ENCODE peak calls at places on chromosomes 6 and 20, in four cellular contexts. B is fibroblast of lung, L is adrenal gland, W is SK-N-SH. Y is an unnamed sample.

GRCh38 chr6:103687430-103687829 is 1172.3 kb downstream of the HACE1 start:
- DNase-seq in B (no peak), L (no peak), W (no peak), Y (no peak)

GRCh38 chr6:84422380-84422968 is 195.0 kb upstream of the CEP162 start:
- DNase-seq in B (peak; percentile 30), L (peak; percentile 24), W (peak; percentile 12), Y (peak; percentile 71)

GRCh38 chr6:50030350-50030749 is 8.6 kb upstream of the DEFB110 start:
- DNase-seq in B (no peak), L (no peak), W (no peak), Y (no peak)

GRCh38 chr6:143234686-143235085 is 174.0 kb downstream of the AIG1 start:
- DNase-seq in B (no peak), L (no peak), W (no peak), Y (no peak)

GRCh38 chr6:75481394-75481793 is 12.2 kb downstream of the FILIP1 start:
- DNase-seq in B (peak; percentile 32), L (no peak), W (no peak), Y (no peak)

GRCh38 chr6:100538086-100538485 is 73.4 kb upstream of the SIM1 start:
- DNase-seq in B (peak; percentile 23), L (no peak), W (no peak), Y (no peak)

GRCh38 chr6:70241991-70242420 is 60.9 kb downstream of the COL9A1 start:
- DNase-seq in B (no peak), L (no peak), W (no peak), Y (no peak)

GRCh38 chr6:129903082-129903481 is 42.0 kb upstream of the TMEM244 start:
- DNase-seq in B (peak; percentile 2), L (no peak), W (no peak), Y (no peak)

GRCh38 chr20:45782890-45783289 is 8.8 kb downstream of the WFDC3 start:
- DNase-seq in B (no peak), L (no peak), W (no peak), Y (no peak)
- H3K4me1 ChIP-seq in B (peaks cover 36% of the 10 kb centered on the region), L (peaks cover 7% of the 10 kb centered on the region), W (no peaks in the 10 kb centered on the region), Y (no peaks in the 10 kb centered on the region)

GRCh38 chr20:33841439-33841799 is 30.3 kb downstream of the CHMP4B start:
- DNase-seq in B (no peak), L (no peak), W (no peak), Y (no peak)

GRCh38 chr20:33840759-33841438 is 29.8 kb downstream of the CHMP4B start:
- DNase-seq in B (no peak), L (no peak), W (peak; percentile 61), Y (no peak)

GRCh38 chr20:33837096-33837830 is 26.1 kb downstream of the CHMP4B start:
- DNase-seq in B (no peak), L (no peak), W (no peak), Y (no peak)

GRCh38 chr20:33838035-33838864 is 27.1 kb downstream of the CHMP4B start:
- DNase-seq in B (no peak), L (peak; percentile 32), W (no peak), Y (no peak)

DNA sequence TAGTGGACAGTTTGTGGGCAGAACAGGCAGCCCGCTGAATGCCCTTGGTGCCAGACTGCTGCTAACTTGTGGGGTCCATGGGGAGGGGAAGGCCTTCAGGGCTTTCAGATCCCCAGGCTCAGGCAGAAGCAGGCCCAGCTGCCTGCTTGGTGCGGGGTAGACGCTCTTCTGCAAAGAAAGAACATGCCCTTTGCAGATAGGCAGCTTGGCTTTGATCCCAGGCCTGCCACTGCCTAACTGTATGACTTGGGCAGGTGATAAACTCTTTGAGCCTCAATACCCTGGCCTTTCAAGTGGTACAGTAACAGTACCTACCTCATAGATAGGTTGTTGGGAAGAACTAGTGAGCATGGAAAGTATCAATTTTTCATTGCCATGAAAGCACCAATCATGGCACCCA is 28.4 kb downstream of the CHMP4B start:
- DNase-seq in B (no peak), L (peak; percentile 60), W (peak; percentile 46), Y (peak; percentile 71)
- H3K4me1 ChIP-seq in B (no peaks in the 10 kb centered on the region), L (peaks cover 44% of the 10 kb centered on the region), W (peaks cover 68% of the 10 kb centered on the region), Y (peaks cover 56% of the 10 kb centered on the region)

GRCh38 chr20:31707994-31708744 is 14.5 kb downstream of the BCL2L1 start:
- DNase-seq in B (no peak), L (peak; percentile 62), W (no peak), Y (no peak)
- H3K4me1 ChIP-seq in B (peaks cover 23% of the 10 kb centered on the region), L (peaks cover 56% of the 10 kb centered on the region), W (peaks cover 21% of the 10 kb centered on the region), Y (no peaks in the 10 kb centered on the region)

DNA sequence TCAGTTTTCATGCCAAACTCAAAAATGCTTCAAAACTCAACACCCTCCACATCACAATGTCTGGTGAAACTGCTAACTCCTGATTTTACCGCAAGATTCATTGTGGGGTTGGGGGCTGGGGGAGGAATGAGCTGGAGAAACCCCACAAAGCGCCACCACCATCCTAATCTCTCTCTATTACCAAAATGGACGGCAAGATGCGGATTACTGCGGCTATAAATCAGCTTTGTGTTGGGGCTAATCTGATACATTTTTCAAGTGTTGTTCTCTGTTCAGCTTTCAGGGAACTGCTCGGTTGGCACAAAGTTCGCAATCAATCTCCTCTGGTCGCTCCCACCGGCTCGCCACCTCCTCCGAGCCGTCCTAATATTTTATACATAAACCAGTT is 83.7 kb downstream of the TMEM242 start:
- DNase-seq in B (no peak), L (no peak), W (no peak), Y (no peak)
- H3K4me1 ChIP-seq in B (peaks cover 3% of the 10 kb centered on the region), L (peaks cover 6% of the 10 kb centered on the region), W (no peaks in the 10 kb centered on the region), Y (no peaks in the 10 kb centered on the region)

DNA sequence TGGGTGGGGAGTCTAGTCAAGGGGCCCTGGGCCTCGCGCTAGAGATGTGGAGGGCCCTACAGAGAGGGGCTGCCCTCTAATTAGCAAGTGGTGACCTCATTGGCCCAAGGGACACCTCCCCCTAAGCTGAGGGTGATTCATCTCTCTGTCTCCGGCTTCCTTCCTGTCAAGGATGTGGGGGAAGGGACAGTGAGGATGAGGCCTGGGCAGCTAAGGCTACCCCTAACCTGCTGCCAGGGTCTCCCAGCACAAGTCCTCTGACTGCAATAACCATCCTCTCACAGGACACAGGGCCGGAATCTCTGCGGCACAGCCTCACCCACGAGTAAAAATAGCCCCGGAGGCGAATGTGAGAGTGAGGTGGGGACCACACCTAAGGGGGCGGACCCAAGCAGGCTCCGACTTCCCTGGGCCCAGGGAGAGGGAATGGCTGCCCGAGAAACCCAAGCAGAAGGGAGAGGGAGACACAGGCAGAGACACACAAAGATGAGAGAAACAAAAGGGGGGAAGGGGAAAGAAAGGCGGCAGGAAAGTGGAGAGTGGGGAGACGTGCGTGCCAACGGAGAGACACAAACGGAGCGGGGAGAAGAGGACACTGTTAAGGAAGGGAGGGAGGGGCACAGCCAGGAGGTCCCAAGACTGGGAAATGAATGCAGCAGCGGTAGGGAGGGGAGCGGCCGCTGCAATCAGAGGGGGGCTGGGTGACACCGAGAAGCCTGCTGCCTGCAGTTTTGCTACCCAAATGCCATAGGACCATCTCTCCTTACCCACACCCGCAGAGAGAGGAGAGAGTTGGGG is 1.4 kb downstream of the CLIC1 start:
- DNase-seq in B (peak; percentile 73), L (peak; percentile 74), W (no peak), Y (peak; percentile 38)
- H3K4me1 ChIP-seq in B (peaks cover 35% of the 10 kb centered on the region), L (peaks cover 13% of the 10 kb centered on the region), W (peaks cover 29% of the 10 kb centered on the region), Y (no peaks in the 10 kb centered on the region)

GRCh38 chr6:116395647-116396046 is 24.9 kb downstream of the DSE start:
- DNase-seq in B (no peak), L (no peak), W (no peak), Y (no peak)
- H3K4me1 ChIP-seq in B (peaks cover 12% of the 10 kb centered on the region), L (no peaks in the 10 kb centered on the region), W (peaks cover 3% of the 10 kb centered on the region), Y (no peaks in the 10 kb centered on the region)

GRCh38 chr6:52283111-52283510 is 1.4 kb downstream of the MCM3 start:
- DNase-seq in B (no peak), L (no peak), W (no peak), Y (no peak)
- H3K4me1 ChIP-seq in B (peaks cover 3% of the 10 kb centered on the region), L (no peaks in the 10 kb centered on the region), W (peaks cover 18% of the 10 kb centered on the region), Y (peaks cover 8% of the 10 kb centered on the region)